ENCODE peak calls at places on chromosomes 16 and 17, in five cellular contexts. One of them, this sample, is unnamed.

GRCh38 chr17:78769200-78769773 is 12.8 kb downstream of the CYTH1 start:
- DNase-seq in prostate gland: peak
- DNase-seq in AG04450: no peak
- DNase-seq in AG10803: no peak
- DNase-seq in HL-60: no peak
- DNase-seq in this sample: no peak

GRCh38 chr17:78375401-78376079 is 2.9 kb upstream of the PGS1 start:
- DNase-seq in AG04450: peak
- DNase-seq in prostate gland: no peak
- DNase-seq in HL-60: peak
- DNase-seq in AG10803: peak
- DNase-seq in this sample: no peak

GRCh38 chr16:81531415-81531814 is 86.8 kb downstream of the CMIP start:
- DNase-seq in HL-60: no peak
- DNase-seq in prostate gland: peak
- DNase-seq in AG04450: no peak
- DNase-seq in AG10803: no peak
- DNase-seq in this sample: no peak

GRCh38 chr17:72924181-72924580 is 168.3 kb downstream of the SLC39A11 start:
- DNase-seq in HL-60: no peak
- DNase-seq in prostate gland: no peak
- DNase-seq in AG10803: no peak
- DNase-seq in AG04450: no peak
- DNase-seq in this sample: no peak

GRCh38 chr17:30521766-30522165 is 44.6 kb downstream of the GOSR1 start:
- DNase-seq in AG04450: no peak
- DNase-seq in HL-60: no peak
- DNase-seq in prostate gland: no peak
- DNase-seq in AG10803: no peak
- DNase-seq in this sample: no peak

GRCh38 chr16:87664792-87665191 is 62.5 kb downstream of the JPH3 start:
- DNase-seq in AG10803: no peak
- DNase-seq in AG04450: no peak
- DNase-seq in HL-60: no peak
- DNase-seq in prostate gland: no peak
- DNase-seq in this sample: no peak

GRCh38 chr16:10579965-10580918 is at the start of gene EMP2:
- DNase-seq in AG04450: peak
- DNase-seq in AG10803: peak
- DNase-seq in HL-60: no peak
- DNase-seq in prostate gland: peak
- DNase-seq in this sample: peak

GRCh38 chr17:27407916-27408846 is 48.1 kb upstream of the KSR1 start:
- DNase-seq in HL-60: no peak
- DNase-seq in AG10803: peak
- DNase-seq in prostate gland: no peak
- DNase-seq in AG04450: no peak
- DNase-seq in this sample: no peak

GRCh38 chr16:31269541-31269940 is 9.8 kb downstream of the ITGAM start:
- DNase-seq in AG04450: no peak
- DNase-seq in prostate gland: no peak
- DNase-seq in HL-60: no peak
- DNase-seq in AG10803: no peak
- DNase-seq in this sample: no peak

GRCh38 chr16:30724641-30725464 is 23.4 kb upstream of the PHKG2 start:
- DNase-seq in AG04450: no peak
- DNase-seq in AG10803: peak
- DNase-seq in prostate gland: no peak
- DNase-seq in HL-60: peak
- DNase-seq in this sample: no peak

GRCh38 chr17:40158438-40158837 is 18.1 kb downstream of the CASC3 start:
- DNase-seq in AG10803: no peak
- DNase-seq in HL-60: peak
- DNase-seq in prostate gland: no peak
- DNase-seq in AG04450: no peak
- DNase-seq in this sample: no peak

GRCh38 chr17:68640601-68641000 is 39.4 kb upstream of the FAM20A start:
- DNase-seq in AG10803: no peak
- DNase-seq in prostate gland: no peak
- DNase-seq in HL-60: no peak
- DNase-seq in AG04450: no peak
- DNase-seq in this sample: no peak

GRCh38 chr16:71526111-71526998 is at the start of gene CHST4:
- DNase-seq in AG10803: peak
- DNase-seq in HL-60: peak
- DNase-seq in prostate gland: peak
- DNase-seq in AG04450: peak
- DNase-seq in this sample: peak

GRCh38 chr17:52170963-52171572 is 12.6 kb upstream of the CA10 start:
- DNase-seq in HL-60: peak
- DNase-seq in AG04450: no peak
- DNase-seq in AG10803: no peak
- DNase-seq in prostate gland: peak
- DNase-seq in this sample: no peak

GRCh38 chr17:77453613-77454559 is 313.1 kb downstream of the SEC14L1 start:
- DNase-seq in HL-60: peak
- DNase-seq in AG10803: no peak
- DNase-seq in AG04450: no peak
- DNase-seq in prostate gland: peak
- DNase-seq in this sample: no peak

GRCh38 chr17:60545465-60546191 is 19.6 kb upstream of the APPBP2 start:
- DNase-seq in AG04450: no peak
- DNase-seq in prostate gland: no peak
- DNase-seq in AG10803: no peak
- DNase-seq in HL-60: no peak
- DNase-seq in this sample: no peak

GRCh38 chr17:79950306-79950705 is 85.4 kb downstream of the TBC1D16 start:
- DNase-seq in AG10803: no peak
- DNase-seq in prostate gland: no peak
- DNase-seq in HL-60: no peak
- DNase-seq in AG04450: no peak
- DNase-seq in this sample: no peak
- H3K4me3 ChIP-seq in AG10803: no peak
- H3K4me3 ChIP-seq in prostate gland: no peak
- H3K4me3 ChIP-seq in HL-60: no peak
- H3K4me3 ChIP-seq in AG04450: no peak
- H3K4me3 ChIP-seq in this sample: peak

DNA sequence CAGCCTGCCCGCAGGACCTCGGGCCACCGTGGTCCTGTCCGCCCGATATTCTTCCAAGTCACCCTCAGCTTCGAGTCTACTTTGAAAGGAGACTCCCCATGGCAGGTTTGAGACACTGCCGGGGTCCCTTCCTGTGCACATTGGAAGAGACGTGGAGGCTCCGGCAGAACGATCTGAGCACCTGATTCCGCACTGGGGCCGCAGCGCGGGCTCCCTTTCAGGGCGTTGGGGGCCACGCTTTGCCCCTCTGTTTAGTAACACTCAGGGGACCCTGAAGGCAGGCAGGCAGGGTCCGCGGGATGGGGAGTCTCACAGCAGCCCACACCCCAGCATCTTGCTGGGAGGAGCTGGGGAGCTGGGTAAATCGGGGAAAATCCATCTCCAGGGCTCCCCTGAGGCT is 30.6 kb downstream of the SOX8 start:
- DNase-seq in HL-60: no peak
- DNase-seq in prostate gland: no peak
- DNase-seq in AG10803: no peak
- DNase-seq in AG04450: no peak
- DNase-seq in this sample: no peak
- H3K4me3 ChIP-seq in HL-60: no peak
- H3K4me3 ChIP-seq in prostate gland: no peak
- H3K4me3 ChIP-seq in AG10803: no peak
- H3K4me3 ChIP-seq in AG04450: no peak
- H3K4me3 ChIP-seq in this sample: no peak

GRCh38 chr17:46771601-46772012 is 46.9 kb downstream of the WNT3 start:
- DNase-seq in prostate gland: no peak
- DNase-seq in AG04450: no peak
- DNase-seq in AG10803: peak
- DNase-seq in HL-60: no peak
- DNase-seq in this sample: no peak

GRCh38 chr17:46773676-46774075 is 44.8 kb downstream of the WNT3 start:
- DNase-seq in prostate gland: no peak
- DNase-seq in AG04450: no peak
- DNase-seq in AG10803: no peak
- DNase-seq in HL-60: no peak
- DNase-seq in this sample: no peak

GRCh38 chr17:46774108-46774737 is 44.3 kb downstream of the WNT3 start:
- DNase-seq in HL-60: no peak
- DNase-seq in prostate gland: no peak
- DNase-seq in AG10803: no peak
- DNase-seq in AG04450: no peak
- DNase-seq in this sample: no peak

GRCh38 chr17:46772013-46772878 is 46.2 kb downstream of the WNT3 start:
- DNase-seq in HL-60: no peak
- DNase-seq in AG10803: peak
- DNase-seq in prostate gland: no peak
- DNase-seq in AG04450: no peak
- DNase-seq in this sample: peak

DNA sequence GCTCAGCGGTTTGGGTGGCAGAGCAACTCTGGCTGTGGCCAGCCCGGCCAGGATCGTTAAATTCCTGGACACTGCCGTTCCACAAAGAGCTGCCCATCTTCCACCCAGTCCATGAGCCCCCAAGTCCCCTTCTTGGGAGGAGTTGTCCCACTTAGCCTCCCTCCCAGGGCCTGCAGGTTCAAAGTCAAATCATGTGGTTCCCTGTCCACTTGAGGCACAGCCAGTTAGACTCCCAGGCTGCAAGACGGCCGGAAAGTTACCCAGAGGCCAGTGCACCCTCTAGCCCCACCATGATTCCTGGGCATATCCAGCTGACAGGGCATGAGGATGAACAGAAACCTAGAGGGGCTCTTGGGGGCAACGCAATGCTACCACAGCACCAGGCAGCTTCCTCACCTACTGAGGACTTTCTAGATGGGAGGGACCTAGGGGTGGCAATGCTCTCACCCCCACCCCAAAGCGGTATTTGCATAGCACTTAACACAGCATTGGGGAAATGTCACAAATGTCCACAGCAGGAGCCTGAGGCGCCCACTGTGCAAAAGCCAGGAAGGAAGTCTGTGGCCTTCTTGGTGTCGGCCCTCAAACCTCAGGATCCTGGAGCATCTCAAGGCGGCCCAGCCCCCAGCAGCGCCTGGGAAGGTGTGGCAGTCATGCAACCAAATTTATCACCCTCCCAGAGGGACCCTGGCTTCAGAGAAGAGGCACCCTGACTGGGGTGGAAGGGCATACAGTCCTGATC is 45.4 kb downstream of the WNT3 start:
- DNase-seq in AG10803: no peak
- DNase-seq in prostate gland: no peak
- DNase-seq in AG04450: no peak
- DNase-seq in HL-60: no peak
- DNase-seq in this sample: no peak
- H3K4me3 ChIP-seq in AG10803: no peak
- H3K4me3 ChIP-seq in prostate gland: no peak
- H3K4me3 ChIP-seq in AG04450: no peak
- H3K4me3 ChIP-seq in HL-60: no peak
- H3K4me3 ChIP-seq in this sample: no peak

GRCh38 chr16:2212362-2213324 is 2.0 kb upstream of the BRICD5 start:
- DNase-seq in prostate gland: peak
- DNase-seq in AG10803: no peak
- DNase-seq in AG04450: no peak
- DNase-seq in HL-60: peak
- DNase-seq in this sample: no peak

GRCh38 chr16:2213817-2214720 is 571 bp downstream of the PGP start:
- DNase-seq in AG04450: no peak
- DNase-seq in HL-60: no peak
- DNase-seq in AG10803: no peak
- DNase-seq in prostate gland: no peak
- DNase-seq in this sample: no peak

GRCh38 chr16:2211923-2212347 is 1.3 kb upstream of the BRICD5 start:
- DNase-seq in AG04450: no peak
- DNase-seq in HL-60: peak
- DNase-seq in prostate gland: no peak
- DNase-seq in AG10803: no peak
- DNase-seq in this sample: no peak

GRCh38 chr16:2214721-2214970 is at the start of gene PGP:
- DNase-seq in prostate gland: no peak
- DNase-seq in AG10803: no peak
- DNase-seq in AG04450: no peak
- DNase-seq in HL-60: no peak
- DNase-seq in this sample: no peak

GRCh38 chr16:2216330-2216729 is 1.7 kb upstream of the PGP start:
- DNase-seq in prostate gland: no peak
- DNase-seq in AG10803: no peak
- DNase-seq in HL-60: no peak
- DNase-seq in AG04450: no peak
- DNase-seq in this sample: no peak
- H3K4me3 ChIP-seq in prostate gland: no peak
- H3K4me3 ChIP-seq in AG10803: no peak
- H3K4me3 ChIP-seq in HL-60: no peak
- H3K4me3 ChIP-seq in AG04450: no peak
- H3K4me3 ChIP-seq in this sample: no peak

GRCh38 chr17:18182190-18182977 is 1.2 kb upstream of the ALKBH5 start:
- DNase-seq in AG10803: no peak
- DNase-seq in AG04450: no peak
- DNase-seq in HL-60: no peak
- DNase-seq in prostate gland: peak
- DNase-seq in this sample: no peak
- H3K4me3 ChIP-seq in AG10803: peak
- H3K4me3 ChIP-seq in AG04450: peak
- H3K4me3 ChIP-seq in HL-60: peak
- H3K4me3 ChIP-seq in prostate gland: peak
- H3K4me3 ChIP-seq in this sample: peak

GRCh38 chr17:64240261-64240740 is 22.8 kb downstream of the TEX2 start:
- DNase-seq in AG04450: no peak
- DNase-seq in HL-60: no peak
- DNase-seq in prostate gland: no peak
- DNase-seq in AG10803: no peak
- DNase-seq in this sample: no peak
- H3K4me3 ChIP-seq in AG04450: no peak
- H3K4me3 ChIP-seq in HL-60: no peak
- H3K4me3 ChIP-seq in prostate gland: no peak
- H3K4me3 ChIP-seq in AG10803: peak
- H3K4me3 ChIP-seq in this sample: no peak

DNA sequence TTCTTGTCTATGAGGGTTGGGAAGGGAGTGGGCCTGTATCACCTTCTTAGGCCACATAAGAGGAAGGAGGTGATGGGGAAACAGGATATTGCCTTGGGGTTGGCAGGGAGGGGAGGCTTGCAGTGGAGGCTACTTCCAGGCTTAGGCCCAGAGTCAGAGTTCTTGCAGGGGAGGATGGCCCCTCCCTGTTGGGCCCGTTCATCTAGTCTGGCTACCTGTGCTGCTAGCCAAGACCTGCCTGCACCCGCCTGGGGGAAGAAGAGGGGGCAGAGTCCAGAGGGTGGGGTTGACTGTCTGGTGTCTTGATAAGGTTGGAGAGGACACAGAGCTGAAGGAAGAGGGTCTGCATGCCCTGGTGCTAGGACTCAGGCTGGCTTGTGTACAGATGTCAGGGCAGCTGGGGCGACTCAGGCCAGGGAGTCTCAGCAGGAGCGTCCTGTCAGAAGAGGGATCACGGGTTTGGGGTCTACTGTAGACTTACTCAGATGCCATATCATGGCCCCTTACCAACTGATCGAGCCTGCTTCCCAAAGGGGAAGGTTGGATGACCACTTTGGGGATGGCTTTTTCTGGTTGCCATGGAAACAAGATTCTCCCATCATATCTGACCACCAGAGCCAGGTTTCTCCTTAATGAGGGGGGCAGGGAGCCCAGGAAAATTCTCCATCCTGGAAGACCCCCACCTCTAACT is 5.3 kb downstream of the KDM6B start:
- DNase-seq in AG10803: no peak
- DNase-seq in AG04450: no peak
- DNase-seq in prostate gland: no peak
- DNase-seq in HL-60: peak
- DNase-seq in this sample: no peak
- H3K4me3 ChIP-seq in AG10803: peak
- H3K4me3 ChIP-seq in AG04450: peak
- H3K4me3 ChIP-seq in prostate gland: no peak
- H3K4me3 ChIP-seq in HL-60: peak
- H3K4me3 ChIP-seq in this sample: no peak

GRCh38 chr17:81329927-81330883 is 35.1 kb upstream of the SLC38A10 start:
- DNase-seq in HL-60: no peak
- DNase-seq in AG10803: no peak
- DNase-seq in prostate gland: no peak
- DNase-seq in AG04450: no peak
- DNase-seq in this sample: no peak
- H3K4me3 ChIP-seq in HL-60: no peak
- H3K4me3 ChIP-seq in AG10803: no peak
- H3K4me3 ChIP-seq in prostate gland: no peak
- H3K4me3 ChIP-seq in AG04450: no peak
- H3K4me3 ChIP-seq in this sample: no peak